ENCODE peak calls at places on chromosomes 2 and 18, in ten cellular contexts. D, O, A, J, T, Z, L, B, U and I are unnamed samples.

GRCh38 chr2:168336786-168337388 is 89.5 kb upstream of the STK39 start:
- DNase-seq in T (no peak), U (peak), Z (peak), A (no peak), J (peak), L (no peak), O (no peak), D (no peak), B (peak), I (no peak)

GRCh38 chr18:38241736-38242135 is 676.1 kb upstream of the CELF4 start:
- DNase-seq in A (no peak), J (peak), L (no peak), U (no peak), D (no peak), T (no peak), O (no peak), Z (no peak), B (no peak), I (no peak)

GRCh38 chr2:120773186-120773800 is 37.6 kb downstream of the GLI2 start:
- DNase-seq in T (no peak), J (no peak), U (no peak), Z (no peak), O (no peak), D (no peak), A (no peak), B (no peak), L (no peak), I (no peak)

GRCh38 chr18:77055429-77056310 is 76.9 kb downstream of the MBP start:
- DNase-seq in D (peak), T (no peak), Z (no peak), J (no peak), A (no peak), O (no peak), L (peak), B (no peak), U (no peak), I (no peak)

GRCh38 chr18:76081536-76081935 is 413.5 kb downstream of the ZNF516 start:
- DNase-seq in A (no peak), J (no peak), Z (no peak), O (no peak), L (no peak), T (no peak), D (no peak), U (no peak), B (no peak), I (no peak)

GRCh38 chr2:71472019-71472418 is 18.7 kb downstream of the DYSF start:
- DNase-seq in T (no peak), B (no peak), J (no peak), Z (no peak), L (no peak), A (no peak), D (no peak), O (no peak), U (no peak), I (no peak)

GRCh38 chr18:31316974-31317373 is 986 bp upstream of the DSG1 start:
- DNase-seq in J (no peak), U (no peak), D (no peak), Z (no peak), A (no peak), L (no peak), T (no peak), B (no peak), O (no peak), I (no peak)

GRCh38 chr18:24792164-24792563 is 331.7 kb downstream of the HRH4 start:
- DNase-seq in J (no peak), L (no peak), Z (no peak), O (no peak), A (no peak), B (no peak), U (no peak), D (no peak), T (no peak), I (no peak)

GRCh38 chr2:191051825-191052778 is 38.1 kb upstream of the STAT1 start:
- DNase-seq in Z (peak), T (peak), L (peak), D (no peak), U (no peak), B (peak), O (peak), A (no peak), J (peak), I (peak)

GRCh38 chr18:34514238-34514637 is 195.9 kb upstream of the DTNA start:
- DNase-seq in Z (no peak), U (no peak), A (no peak), L (no peak), O (peak), B (no peak), D (no peak), T (no peak), J (peak), I (no peak)

GRCh38 chr2:41313082-41313481 is 734.7 kb upstream of the PKDCC start:
- DNase-seq in T (no peak), D (no peak), L (no peak), B (no peak), Z (no peak), J (no peak), O (no peak), U (no peak), A (no peak), I (no peak)

GRCh38 chr18:35816003-35816402 is 156.5 kb upstream of the RMP24 start:
- DNase-seq in Z (no peak), L (no peak), B (no peak), D (no peak), J (no peak), O (no peak), U (no peak), A (no peak), T (no peak), I (no peak)

GRCh38 chr2:16181062-16181740 is 240.9 kb downstream of the MYCN start:
- DNase-seq in J (no peak), B (no peak), O (no peak), A (no peak), L (no peak), U (no peak), D (no peak), Z (no peak), T (no peak), I (no peak)

GRCh38 chr18:75201936-75202335 is 7.0 kb downstream of the PTGR3 start:
- DNase-seq in B (no peak), T (no peak), U (no peak), D (no peak), J (no peak), Z (no peak), A (no peak), L (no peak), O (no peak), I (no peak)

GRCh38 chr2:68428132-68428531 is 39.0 kb downstream of the FBXO48 start:
- DNase-seq in T (no peak), B (no peak), J (no peak), O (no peak), Z (no peak), A (no peak), L (peak), D (no peak), U (no peak), I (no peak)

GRCh38 chr18:29147944-29148343 is 971.0 kb upstream of the CDH2 start:
- DNase-seq in U (no peak), A (no peak), B (no peak), L (peak), Z (no peak), O (peak), D (no peak), J (peak), T (no peak), I (peak)

GRCh38 chr2:3130889-3131635 is 246.6 kb downstream of the EIPR1 start:
- DNase-seq in U (no peak), J (no peak), O (no peak), B (no peak), L (no peak), A (no peak), T (no peak), D (peak), Z (no peak), I (no peak)

GRCh38 chr2:42996528-42996927 is 204.1 kb upstream of the HAAO start:
- DNase-seq in T (no peak), Z (no peak), B (no peak), D (no peak), J (no peak), O (no peak), U (no peak), A (no peak), L (no peak), I (no peak)

GRCh38 chr2:43039376-43040080 is 186.9 kb downstream of the ZFP36L2 start:
- DNase-seq in Z (no peak), D (peak), J (no peak), A (peak), L (no peak), T (no peak), O (no peak), B (no peak), U (no peak), I (no peak)

GRCh38 chr2:166805753-166806152 is 82.5 kb upstream of the XIRP2 start:
- DNase-seq in O (no peak), U (no peak), A (no peak), L (no peak), B (no peak), J (no peak), T (no peak), D (no peak), Z (no peak), I (no peak)

GRCh38 chr18:61851940-61852451 is 40.8 kb downstream of the RNF152 start:
- DNase-seq in L (peak), T (no peak), U (no peak), D (no peak), Z (no peak), O (peak), A (no peak), B (no peak), J (no peak), I (peak)